ENCODE peak calls at places on chromosomes 6 and 20, in ten cellular contexts. T, S, B, V, E, H, Z, Q, J and M are unnamed samples.

GRCh38 chr6:38169826-38170526 is 350.4 kb downstream of the ZFAND3 start:
- DNase-seq in T (no peak), S (no peak), B (no peak), V (peak; percentile 39), E (no peak), H (no peak), Z (peak; percentile 36), Q (no peak), J (no peak), M (no peak)

GRCh38 chr6:134437376-134437775 is 119.5 kb upstream of the SGK1 start:
- DNase-seq in T (no peak), S (peak; percentile 25), B (no peak), V (peak; percentile 65), E (peak; percentile 58), H (peak; percentile 33), Z (no peak), Q (no peak), J (no peak), M (no peak)

GRCh38 chr6:43973351-43973750 is 153.9 kb downstream of the MRPL14 start:
- DNase-seq in T (no peak), S (no peak), B (no peak), V (no peak), E (peak; percentile 27), H (no peak), Z (peak; percentile 41), Q (no peak), J (no peak), M (no peak)

GRCh38 chr6:168953461-168953860 is 300.2 kb downstream of the THBS2 start:
- DNase-seq in T (no peak), S (no peak), B (no peak), V (no peak), E (no peak), H (no peak), Z (no peak), Q (no peak), J (no peak), M (no peak)

GRCh38 chr6:27593200-27593818 is 120.4 kb upstream of the ZNF184 start:
- DNase-seq in T (no peak), S (no peak), B (no peak), V (no peak), E (peak; percentile 38), H (no peak), Z (no peak), Q (no peak), J (no peak), M (no peak)

GRCh38 chr20:3543901-3544507 is 73.2 kb downstream of the ATRN start:
- DNase-seq in T (no peak), S (no peak), B (no peak), V (no peak), E (peak; percentile 4), H (no peak), Z (no peak), Q (peak; percentile 48), J (no peak), M (peak; percentile 26)

GRCh38 chr6:43803055-43803782 is 33.2 kb downstream of the VEGFA start:
- DNase-seq in T (no peak), S (no peak), B (no peak), V (no peak), E (peak; percentile 56), H (no peak), Z (no peak), Q (no peak), J (no peak), M (no peak)

GRCh38 chr6:148441454-148441911 is 98.8 kb downstream of the SASH1 start:
- DNase-seq in T (peak; percentile 65), S (no peak), B (no peak), V (no peak), E (peak; percentile 72), H (no peak), Z (no peak), Q (peak; percentile 85), J (no peak), M (no peak)

GRCh38 chr6:118558811-118559217 is 10.7 kb downstream of the PLN start:
- DNase-seq in T (no peak), S (no peak), B (no peak), V (no peak), E (peak; percentile 41), H (no peak), Z (no peak), Q (no peak), J (no peak), M (no peak)
- H3K4me3 ChIP-seq in T (no peak overlapping the region), S (no peak overlapping the region), B (peak overlapping the region; percentile 16), V (no peak overlapping the region), E (no peak overlapping the region), H (no peak overlapping the region), Z (no peak overlapping the region), Q (no peak overlapping the region), J (no peak overlapping the region), M (no peak overlapping the region)

DNA sequence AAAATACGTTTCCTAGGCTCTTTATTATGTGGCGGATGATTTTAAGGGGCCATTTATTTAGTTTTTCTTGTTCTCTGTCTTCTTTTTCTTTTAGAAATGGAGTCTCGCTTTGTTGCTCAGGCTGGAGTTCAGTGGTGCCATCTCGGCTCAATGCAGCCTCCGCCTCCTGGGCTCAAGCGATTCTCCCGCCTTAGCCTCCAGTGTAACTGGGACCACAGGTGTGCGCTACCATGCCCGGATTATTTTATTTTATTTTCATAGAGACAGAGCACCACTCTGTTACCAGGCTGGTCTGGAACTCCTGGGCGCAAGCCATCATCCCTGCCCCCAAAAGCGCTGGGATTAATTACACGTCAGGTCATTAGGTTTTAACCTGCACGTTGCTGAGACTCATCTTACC is 1.6 kb downstream of the MTHFD1L start:
- DNase-seq in T (no peak), S (no peak), B (no peak), V (no peak), E (no peak), H (no peak), Z (no peak), Q (no peak), J (no peak), M (no peak)
- TF ChIP-seq CTCF in T (no peak), S (no peak), B (no peak), V (no peak), E (no peak), H (no peak), Z (no peak), Q (no peak), J (no peak), M (no peak)

GRCh38 chr6:150369408-150369807 is 596 bp downstream of the IYD start:
- DNase-seq in T (no peak), S (no peak), B (no peak), V (no peak), E (no peak), H (no peak), Z (no peak), Q (no peak), J (no peak), M (no peak)

GRCh38 chr6:150371356-150371755 is 2.5 kb downstream of the IYD start:
- DNase-seq in T (no peak), S (no peak), B (no peak), V (no peak), E (no peak), H (no peak), Z (no peak), Q (no peak), J (no peak), M (no peak)

GRCh38 chr6:150372051-150372450 is 3.2 kb downstream of the IYD start:
- DNase-seq in T (no peak), S (no peak), B (no peak), V (no peak), E (peak; percentile 18), H (no peak), Z (no peak), Q (no peak), J (no peak), M (no peak)

GRCh38 chr6:150368762-150369161 is at the start of gene IYD:
- DNase-seq in T (no peak), S (no peak), B (no peak), V (no peak), E (no peak), H (no peak), Z (no peak), Q (no peak), J (no peak), M (no peak)

DNA sequence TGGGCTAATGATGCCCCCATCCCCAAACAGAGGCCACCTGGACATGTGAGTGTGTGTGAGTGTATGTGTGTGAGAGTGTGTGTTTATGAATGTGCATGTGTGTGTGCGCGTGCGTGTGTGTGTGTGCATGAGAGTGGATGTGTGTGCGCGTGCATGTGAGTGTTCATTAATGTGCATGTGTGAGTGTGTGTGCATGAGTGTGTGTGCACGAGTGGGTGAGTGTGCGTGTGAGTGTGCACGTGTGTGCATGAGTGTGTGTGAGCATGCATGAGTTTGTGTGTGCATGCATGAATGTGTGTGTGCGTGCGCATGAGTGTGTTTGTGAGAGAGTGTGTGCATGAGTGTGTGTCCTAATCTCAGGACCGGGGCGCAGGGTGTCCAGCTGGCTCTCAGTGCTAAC is 1.3 kb downstream of the IYD start:
- DNase-seq in T (no peak), S (no peak), B (no peak), V (no peak), E (no peak), H (no peak), Z (no peak), Q (no peak), J (no peak), M (no peak)
- H3K4me3 ChIP-seq in T (no peak overlapping the region), S (no peak overlapping the region), B (no peak overlapping the region), V (no peak overlapping the region), E (no peak overlapping the region), H (no peak overlapping the region), Z (no peak overlapping the region), Q (no peak overlapping the region), J (no peak overlapping the region), M (no peak overlapping the region)

GRCh38 chr6:36911946-36912555 is 26.3 kb downstream of the C6orf89 start:
- DNase-seq in T (no peak), S (no peak), B (peak; percentile 28), V (no peak), E (peak; percentile 34), H (no peak), Z (no peak), Q (no peak), J (no peak), M (no peak)

GRCh38 chr6:36914227-36914794 is 28.6 kb downstream of the C6orf89 start:
- DNase-seq in T (no peak), S (no peak), B (no peak), V (peak; percentile 61), E (peak; percentile 68), H (peak; percentile 63), Z (peak; percentile 51), Q (peak; percentile 51), J (no peak), M (no peak)

GRCh38 chr6:36915599-36915998 is 29.8 kb downstream of the C6orf89 start:
- DNase-seq in T (no peak), S (no peak), B (no peak), V (no peak), E (no peak), H (no peak), Z (no peak), Q (no peak), J (no peak), M (no peak)

GRCh38 chr6:36913082-36913481 is 27.3 kb downstream of the C6orf89 start:
- DNase-seq in T (no peak), S (no peak), B (no peak), V (no peak), E (no peak), H (no peak), Z (no peak), Q (no peak), J (no peak), M (no peak)

DNA sequence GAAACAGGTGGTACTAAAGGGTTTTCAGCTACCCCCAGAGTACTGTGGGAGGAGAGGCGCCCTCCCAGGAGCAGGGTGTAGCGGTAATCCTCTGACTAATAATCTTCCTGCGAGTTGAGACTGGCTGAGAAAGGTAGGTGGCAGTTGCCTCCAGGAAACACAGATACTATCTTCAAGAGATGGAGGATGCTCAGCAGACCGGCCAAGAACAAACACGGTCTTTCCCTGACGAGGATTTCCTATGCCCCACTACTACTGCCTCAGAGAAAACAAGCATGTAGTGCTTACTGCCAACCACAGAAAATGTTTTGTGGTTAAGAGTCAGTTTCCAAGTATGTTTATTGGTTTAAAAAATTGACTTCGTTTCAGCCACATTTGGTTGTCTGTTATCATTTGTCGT is 26.8 kb downstream of the C6orf89 start:
- DNase-seq in T (peak; percentile 81), S (no peak), B (peak; percentile 48), V (no peak), E (peak; percentile 90), H (no peak), Z (peak; percentile 77), Q (peak; percentile 63), J (no peak), M (peak; percentile 63)
- TF ChIP-seq CTCF in T (no peak), S (no peak), B (no peak), V (no peak), E (no peak), H (no peak), Z (peak; percentile 19), Q (no peak), J (no peak), M (no peak)